ENCODE peak calls at places on chromosomes 16 and 17, in four cellular contexts. B is AG09309, V is nephron progenitor cell, F is osteocyte. K is an unnamed sample.

GRCh38 chr17:57443781-57444180 is 187.5 kb downstream of the MSI2 start:
- DNase-seq in V (no peak), F (no peak), B (no peak), K (no peak)

GRCh38 chr16:56279132-56279531 is 87.8 kb downstream of the GNAO1 start:
- DNase-seq in B (no peak), V (no peak), F (no peak), K (no peak)

GRCh38 chr16:19389246-19389645 is 28.4 kb upstream of the TMC5 start:
- DNase-seq in F (no peak), V (peak), B (no peak), K (no peak)

GRCh38 chr16:11315499-11315898 is 29.8 kb upstream of the RMI2 start:
- DNase-seq in B (no peak), V (peak), F (no peak), K (no peak)

GRCh38 chr17:75240394-75241142 is 20.8 kb downstream of the GGA3 start:
- DNase-seq in V (peak), F (no peak), B (no peak), K (no peak)

GRCh38 chr16:86584726-86585721 is 6.7 kb downstream of the FOXL1 start:
- DNase-seq in F (no peak), B (no peak), V (no peak), K (no peak)

GRCh38 chr17:48052956-48053757 is 5.0 kb downstream of the NFE2L1 start:
- DNase-seq in V (peak), F (peak), B (no peak), K (no peak)

GRCh38 chr17:75153854-75154194 is 488 bp downstream of the JPT1 start:
- DNase-seq in B (no peak), V (no peak), F (no peak), K (no peak)

GRCh38 chr17:44904001-44904984 is 5.0 kb upstream of the EFTUD2 start:
- DNase-seq in V (no peak), B (no peak), F (no peak), K (peak)

GRCh38 chr16:66273644-66274334 is 92.7 kb upstream of the CDH5 start:
- DNase-seq in B (no peak), F (peak), V (no peak), K (peak)

GRCh38 chr16:81711609-81712329 is 67.3 kb upstream of the PLCG2 start:
- DNase-seq in F (peak), V (no peak), B (peak), K (no peak)

GRCh38 chr17:59853168-59853918 is 39.4 kb downstream of the TUBD1 start:
- DNase-seq in V (no peak), B (peak), F (peak), K (no peak)

GRCh38 chr17:80984749-80985148 is 6.9 kb upstream of the CHMP6 start:
- DNase-seq in F (no peak), V (no peak), B (peak), K (no peak)
- TF ChIP-seq CTCF in F (peak), V (no peak), B (peak), K (no peak)

GRCh38 chr16:78768226-78768625 is 668.8 kb downstream of the WWOX start:
- DNase-seq in B (no peak), V (no peak), F (no peak), K (no peak)

GRCh38 chr16:78768723-78769122 is 669.3 kb downstream of the WWOX start:
- DNase-seq in V (no peak), B (no peak), F (no peak), K (no peak)

GRCh38 chr16:78775161-78775561 is 675.7 kb downstream of the WWOX start:
- DNase-seq in V (no peak), F (no peak), B (no peak), K (no peak)

GRCh38 chr16:78773316-78773715 is 673.9 kb downstream of the WWOX start:
- DNase-seq in B (no peak), F (no peak), V (no peak), K (no peak)

GRCh38 chr16:78770353-78771091 is 671.1 kb downstream of the WWOX start:
- DNase-seq in V (peak), B (no peak), F (no peak), K (peak)
- TF ChIP-seq CTCF in V (peak), B (no peak), F (peak), K (peak)

GRCh38 chr17:31854672-31855071 is 4.4 kb downstream of the COPRS start:
- DNase-seq in F (no peak), B (no peak), V (no peak), K (no peak)

GRCh38 chr17:31857920-31858646 is 961 bp downstream of the COPRS start:
- DNase-seq in F (no peak), B (no peak), V (no peak), K (no peak)

GRCh38 chr17:31859487-31860008 is 504 bp upstream of the COPRS start:
- DNase-seq in B (no peak), F (no peak), V (no peak), K (no peak)

GRCh38 chr17:31856750-31857149 is 2.3 kb downstream of the COPRS start:
- DNase-seq in B (no peak), V (no peak), F (no peak), K (no peak)

DNA sequence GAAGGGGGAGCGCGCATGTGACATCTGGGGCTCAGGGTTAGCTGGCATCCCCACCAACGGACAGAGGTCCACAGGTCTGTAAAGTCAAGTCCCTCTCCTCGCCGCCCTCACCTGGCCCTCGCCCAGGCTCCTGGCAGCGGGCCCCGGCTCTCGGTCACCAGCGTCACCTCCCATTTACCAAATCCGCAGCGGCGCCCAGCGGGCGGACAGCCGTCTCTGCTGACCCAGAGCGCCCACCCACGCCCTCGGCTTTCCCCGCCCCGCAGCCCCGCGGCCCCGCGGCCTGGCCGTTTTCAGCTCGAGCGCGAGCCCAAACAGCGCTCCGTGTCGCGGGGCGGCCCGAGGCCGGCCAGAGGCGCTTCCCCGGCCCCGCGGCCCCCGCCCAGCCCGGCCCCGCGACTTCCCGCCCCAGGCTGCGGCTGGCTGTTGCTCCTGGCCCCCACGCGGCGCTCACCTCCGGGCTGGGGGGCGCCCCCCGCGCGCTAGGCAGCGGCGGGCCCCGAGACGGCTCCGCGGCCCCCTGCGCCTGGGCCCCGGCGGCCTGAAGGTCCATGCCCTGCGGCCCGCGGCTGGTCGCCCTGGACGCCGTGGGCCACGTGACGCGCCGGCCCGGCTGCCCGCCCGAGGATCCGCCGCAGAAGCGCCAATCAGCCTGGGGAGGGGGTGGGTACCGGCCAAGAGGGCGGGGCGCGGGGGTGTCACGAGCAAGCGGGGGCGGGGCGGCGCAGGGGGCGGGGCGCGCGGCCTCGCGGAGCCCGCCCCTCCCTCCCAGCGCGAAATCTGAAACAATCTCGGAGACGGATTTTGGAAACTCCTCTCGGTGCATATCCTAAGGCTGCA is at the start of gene COPRS:
- DNase-seq in V (peak), F (peak), B (peak), K (peak)
- TF ChIP-seq CTCF in V (no peak), F (peak), B (no peak), K (no peak)

DNA sequence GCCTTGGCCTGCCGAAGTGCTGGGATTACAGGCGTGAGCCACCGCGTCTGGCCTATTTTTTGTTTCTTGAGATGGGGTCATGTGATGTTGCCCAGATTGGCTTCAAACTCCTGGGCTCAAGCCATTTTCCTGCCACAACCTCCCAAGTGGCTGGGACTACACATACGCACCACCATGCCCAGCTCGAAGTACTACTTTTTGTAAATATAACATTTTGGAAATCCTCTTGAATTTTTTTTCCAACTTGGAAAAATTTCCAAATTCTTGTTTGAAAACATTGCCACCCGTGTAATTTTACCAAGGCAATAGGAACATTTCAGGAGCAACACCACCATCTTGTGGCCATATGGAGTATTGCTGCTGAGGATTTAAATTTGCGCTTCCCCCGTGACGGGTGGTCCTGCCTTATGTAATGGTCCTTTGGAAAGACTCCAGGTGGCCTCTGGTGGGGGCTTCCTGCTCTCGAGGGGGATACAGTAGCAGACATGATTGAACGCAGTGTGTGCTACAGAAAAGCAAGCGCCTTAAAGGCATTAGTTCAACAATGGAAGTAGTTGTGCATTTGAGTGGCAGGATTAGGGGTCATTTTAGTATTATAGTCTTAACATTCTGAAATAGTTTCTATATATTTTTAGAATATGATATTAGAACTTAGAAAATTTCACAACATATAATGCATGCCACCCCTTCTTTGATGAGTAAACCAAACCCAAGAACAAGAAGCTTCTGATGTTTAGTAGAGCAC is 8.0 kb downstream of the FLYWCH1 start:
- DNase-seq in F (no peak), V (peak), B (peak), K (no peak)
- TF ChIP-seq CTCF in F (peak), V (peak), B (peak), K (peak)

GRCh38 chr17:81537856-81538555 is 9.8 kb downstream of the FSCN2 start:
- DNase-seq in V (no peak), F (no peak), B (no peak), K (no peak)
- TF ChIP-seq CTCF in V (no peak), F (no peak), B (no peak), K (no peak)

K was measured in coronary artery.